ENCODE peak calls at places on chromosomes 3 and 15, in five cellular contexts. L is SK-N-SH, X is A549, O is WERI-Rb-1, F is transverse colon. V is an unnamed sample.

GRCh38 chr15:89052474-89052873 is 35.8 kb upstream of the ABHD2 start:
- DNase-seq in L (no peak), X (no peak), O (no peak), F (no peak), V (no peak)

GRCh38 chr3:135093121-135093520 is 298.1 kb downstream of the EPHB1 start:
- DNase-seq in L (no peak), X (no peak), O (no peak), F (no peak), V (no peak)

GRCh38 chr3:39896184-39896583 is 86.8 kb downstream of the MYRIP start:
- DNase-seq in L (no peak), X (no peak), O (no peak), F (no peak), V (no peak)

GRCh38 chr15:59605994-59606393 is 5.6 kb upstream of the GCNT3 start:
- DNase-seq in L (no peak), X (no peak), O (no peak), F (peak), V (no peak)

GRCh38 chr3:13598926-13599886 is 50.3 kb downstream of the FBLN2 start:
- DNase-seq in L (no peak), X (no peak), O (no peak), F (no peak), V (no peak)

GRCh38 chr3:14925729-14926591 is 21.4 kb upstream of the NR2C2 start:
- DNase-seq in L (peak), X (peak), O (peak), F (peak), V (peak)

GRCh38 chr3:35183915-35184675 is 455.2 kb upstream of the ARPP21 start:
- DNase-seq in L (no peak), X (no peak), O (no peak), F (no peak), V (no peak)

GRCh38 chr3:149277338-149277813 is 55.7 kb upstream of the CP start:
- DNase-seq in L (no peak), X (peak), O (no peak), F (no peak), V (no peak)

GRCh38 chr15:97317163-97317562 is 643.3 kb upstream of the ARRDC4 start:
- DNase-seq in L (no peak), X (no peak), O (no peak), F (no peak), V (no peak)

GRCh38 chr3:54905230-54905888 is 22.5 kb downstream of the LRTM1 start:
- DNase-seq in L (no peak), X (no peak), O (no peak), F (no peak), V (no peak)

GRCh38 chr15:49674370-49674769 is 53.5 kb downstream of the DTWD1 start:
- DNase-seq in L (no peak), X (no peak), O (no peak), F (no peak), V (no peak)

GRCh38 chr15:82064824-82065223 is 19.0 kb upstream of the MEX3B start:
- DNase-seq in L (no peak), X (no peak), O (no peak), F (no peak), V (no peak)

GRCh38 chr3:177599331-177599730 is 402.0 kb upstream of the TBL1XR1 start:
- DNase-seq in L (no peak), X (no peak), O (no peak), F (no peak), V (no peak)

GRCh38 chr3:70042683-70043082 is 43.1 kb downstream of the SAMMSON start:
- DNase-seq in L (no peak), X (no peak), O (no peak), F (no peak), V (no peak)

DNA sequence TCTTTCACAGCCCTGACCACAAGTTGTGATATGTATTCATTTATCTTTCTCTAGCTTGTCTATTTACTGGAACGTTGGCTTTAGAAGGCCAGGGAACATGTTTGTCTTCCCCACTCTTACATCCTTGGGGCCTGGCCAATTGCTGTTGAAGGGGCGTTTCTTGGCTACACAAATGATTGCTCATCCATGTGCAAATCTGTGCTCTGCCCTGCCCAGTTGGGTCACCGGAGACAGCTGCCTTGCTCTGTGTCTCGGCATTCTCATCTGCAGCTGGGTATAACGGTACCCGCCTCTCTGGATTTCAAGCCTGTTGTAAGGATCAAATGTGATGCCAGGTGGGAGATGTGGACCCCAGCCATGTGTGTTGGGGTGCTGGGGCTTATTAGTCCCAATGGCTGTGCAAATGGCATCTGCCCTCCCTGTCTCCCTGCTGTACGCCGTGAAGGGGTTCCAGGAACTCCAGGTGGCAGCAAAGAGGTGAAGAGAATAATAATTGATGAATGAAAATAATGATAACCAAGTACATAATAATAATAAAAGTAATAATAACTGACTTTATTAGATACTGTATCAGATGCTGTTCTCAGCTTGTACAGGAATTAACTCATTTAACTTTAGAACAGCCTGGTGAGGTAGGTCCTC is 24.1 kb upstream of the TLE3 start:
- DNase-seq in L (no peak), X (no peak), O (no peak), F (peak), V (no peak)
- TF ChIP-seq CTCF in L (peak), X (peak), O (no peak), F (no peak), V (no peak)

GRCh38 chr15:44144193-44144592 is 50.9 kb downstream of the FRMD5 start:
- DNase-seq in L (no peak), X (no peak), O (no peak), F (no peak), V (no peak)
- TF ChIP-seq CTCF in L (no peak), X (no peak), O (no peak), F (no peak), V (no peak)

GRCh38 chr3:184042617-184043016 is 10.2 kb upstream of the HTR3C start:
- DNase-seq in L (no peak), X (no peak), O (no peak), F (no peak), V (no peak)

GRCh38 chr3:184039414-184039813 is 7.9 kb downstream of the HTR3D start:
- DNase-seq in L (no peak), X (no peak), O (peak), F (no peak), V (no peak)

GRCh38 chr3:184037816-184038215 is 6.3 kb downstream of the HTR3D start:
- DNase-seq in L (no peak), X (no peak), O (no peak), F (no peak), V (no peak)

GRCh38 chr3:184040010-184040409 is 8.5 kb downstream of the HTR3D start:
- DNase-seq in L (peak), X (peak), O (peak), F (no peak), V (peak)
- TF ChIP-seq CTCF in L (peak), X (peak), O (peak), F (peak), V (no peak)

DNA sequence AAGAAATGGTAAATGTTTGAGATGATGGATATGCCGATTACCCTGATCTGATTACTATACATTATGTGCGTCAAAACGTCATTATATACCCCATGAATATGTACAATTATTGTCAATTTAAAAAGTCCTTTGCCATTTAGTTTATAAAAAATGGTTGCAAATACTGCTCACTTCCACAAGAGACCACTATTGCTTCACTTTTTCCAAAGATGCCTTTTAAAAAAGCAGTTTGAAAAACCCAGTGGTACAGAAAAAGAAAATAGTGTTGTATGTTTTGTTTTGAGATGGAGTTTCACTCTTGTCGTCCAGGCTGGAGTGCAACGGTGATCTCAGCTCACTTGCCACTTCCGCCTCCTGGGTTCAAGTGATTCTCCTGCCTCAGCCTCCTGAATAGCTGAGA is 39.3 kb downstream of the EDEM1 start:
- DNase-seq in L (peak), X (no peak), O (no peak), F (no peak), V (no peak)
- TF ChIP-seq CTCF in L (peak), X (peak), O (peak), F (peak), V (no peak)

V was measured in endothelial cell.